ENCODE peak calls at places on chromosome 14, in ten cellular contexts. L, S, U, W, N, F, I, J, Z and K are unnamed samples. For H3K4me1, the result is how much of the 10 kb centered on the place peaks cover.

GRCh38 chr14:39430762-39431415 is 1.3 kb downstream of the FBXO33 start:
- DNase-seq in L (no peak), S (no peak), U (no peak), W (no peak), N (no peak), F (no peak), I (peak), J (peak), Z (no peak), K (no peak)

GRCh38 chr14:102666635-102667034 is 74.2 kb downstream of the RCOR1 start:
- DNase-seq in L (no peak), S (no peak), U (no peak), W (no peak), N (no peak), F (no peak), I (no peak), J (no peak), Z (no peak), K (no peak)

GRCh38 chr14:91956616-91957015 is 9.1 kb upstream of the FBLN5 start:
- DNase-seq in L (no peak), S (no peak), U (no peak), W (no peak), N (no peak), F (no peak), I (no peak), J (no peak), Z (no peak), K (no peak)

GRCh38 chr14:100610511-100611217 is 23.4 kb upstream of the BEGAIN start:
- DNase-seq in L (no peak), S (peak), U (peak), W (no peak), N (no peak), F (no peak), I (no peak), J (peak), Z (no peak), K (no peak)

GRCh38 chr14:77883479-77884238 is 83.8 kb downstream of the ADCK1 start:
- DNase-seq in L (no peak), S (no peak), U (no peak), W (no peak), N (no peak), F (no peak), I (no peak), J (no peak), Z (no peak), K (no peak)

GRCh38 chr14:103138483-103139370 is 15.5 kb downstream of the TNFAIP2 start:
- DNase-seq in L (no peak), S (no peak), U (no peak), W (no peak), N (no peak), F (no peak), I (no peak), J (no peak), Z (no peak), K (peak)

GRCh38 chr14:97027256-97027999 is 230.2 kb downstream of the VRK1 start:
- DNase-seq in L (no peak), S (no peak), U (no peak), W (no peak), N (no peak), F (no peak), I (no peak), J (no peak), Z (no peak), K (no peak)

GRCh38 chr14:51395361-51395849 is 155.4 kb downstream of the TMX1 start:
- DNase-seq in L (peak), S (no peak), U (peak), W (no peak), N (peak), F (peak), I (no peak), J (peak), Z (peak), K (peak)

GRCh38 chr14:104392396-104393198 is 187.0 kb upstream of the C14orf180 start:
- DNase-seq in L (no peak), S (no peak), U (no peak), W (no peak), N (no peak), F (peak), I (no peak), J (no peak), Z (no peak), K (no peak)

GRCh38 chr14:90577661-90578282 is 180.9 kb downstream of the CALM1 start:
- DNase-seq in L (no peak), S (no peak), U (no peak), W (no peak), N (no peak), F (peak), I (no peak), J (no peak), Z (no peak), K (peak)

GRCh38 chr14:90184094-90184493 is 72.3 kb upstream of the PSMC1 start:
- DNase-seq in L (no peak), S (no peak), U (no peak), W (no peak), N (no peak), F (no peak), I (no peak), J (no peak), Z (no peak), K (no peak)

GRCh38 chr14:53955671-53956426 is 776 bp downstream of the BMP4 start:
- DNase-seq in L (peak), S (no peak), U (peak), W (no peak), N (peak), F (peak), I (peak), J (no peak), Z (peak), K (peak)

GRCh38 chr14:75294649-75295033 is 16.0 kb downstream of the FOS start:
- DNase-seq in L (no peak), S (peak), U (no peak), W (no peak), N (no peak), F (no peak), I (no peak), J (no peak), Z (no peak), K (no peak)

GRCh38 chr14:94538070-94538740 is 23.0 kb upstream of the SERPINA4 start:
- DNase-seq in L (no peak), S (no peak), U (no peak), W (no peak), N (no peak), F (no peak), I (no peak), J (no peak), Z (no peak), K (no peak)

GRCh38 chr14:59224341-59224740 is 35.9 kb downstream of the DAAM1 start:
- DNase-seq in L (no peak), S (no peak), U (no peak), W (no peak), N (no peak), F (no peak), I (no peak), J (peak), Z (no peak), K (no peak)

GRCh38 chr14:89407856-89408255 is 9.2 kb downstream of the FOXN3 start:
- DNase-seq in L (no peak), S (no peak), U (no peak), W (no peak), N (no peak), F (no peak), I (no peak), J (peak), Z (no peak), K (no peak)

GRCh38 chr14:99872786-99873440 is 79.7 kb downstream of the EML1 start:
- DNase-seq in L (no peak), S (no peak), U (no peak), W (no peak), N (no peak), F (no peak), I (no peak), J (peak), Z (no peak), K (no peak)

DNA sequence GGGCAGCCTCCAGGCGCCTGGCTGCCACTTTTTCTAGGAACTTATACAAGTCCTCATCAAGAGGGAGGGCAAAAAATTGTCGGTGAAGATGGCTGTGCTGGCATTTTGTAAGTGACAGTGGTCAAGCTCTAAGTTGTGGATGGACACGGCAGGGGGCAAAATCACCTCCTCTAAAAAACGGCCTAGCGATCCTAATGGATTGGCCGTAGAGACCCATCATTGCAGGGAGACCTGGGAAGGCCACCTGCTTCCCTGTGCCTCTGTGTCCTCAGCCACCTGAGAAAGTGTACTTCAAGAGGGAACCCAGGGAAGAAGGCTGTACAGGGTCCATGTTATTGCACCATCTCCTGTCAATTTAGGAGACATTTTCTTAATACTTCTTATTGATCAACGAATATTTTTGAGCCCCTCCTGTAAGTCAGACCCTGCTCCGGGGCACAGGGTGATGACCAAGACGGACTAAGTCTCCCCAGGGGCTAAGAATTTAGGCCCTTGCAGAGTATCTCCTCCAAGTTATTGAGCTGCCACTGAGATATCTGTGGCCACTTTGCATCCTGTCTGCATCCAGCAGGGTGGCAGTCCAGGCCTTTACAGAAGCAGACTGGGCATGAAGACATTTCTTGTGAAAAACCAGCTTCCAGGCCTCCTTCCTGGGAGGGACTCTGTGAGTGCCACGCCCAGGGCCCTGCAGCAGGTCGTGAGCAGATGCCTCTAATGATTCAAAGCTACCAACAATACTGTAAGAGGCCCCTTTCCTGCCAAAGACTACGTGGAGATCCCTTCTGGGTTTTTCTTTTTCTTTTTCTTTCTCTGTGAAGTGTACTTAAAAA is 40.5 kb downstream of the PSMA6 start:
- DNase-seq in L (peak), S (no peak), U (peak), W (no peak), N (no peak), F (peak), I (no peak), J (no peak), Z (no peak), K (no peak)
- H3K4me1 ChIP-seq in L (half or more), S (half or more), U (half or more), W (under half), N (under half), F (under half), I (half or more), J (under half), Z (half or more), K (half or more)

DNA sequence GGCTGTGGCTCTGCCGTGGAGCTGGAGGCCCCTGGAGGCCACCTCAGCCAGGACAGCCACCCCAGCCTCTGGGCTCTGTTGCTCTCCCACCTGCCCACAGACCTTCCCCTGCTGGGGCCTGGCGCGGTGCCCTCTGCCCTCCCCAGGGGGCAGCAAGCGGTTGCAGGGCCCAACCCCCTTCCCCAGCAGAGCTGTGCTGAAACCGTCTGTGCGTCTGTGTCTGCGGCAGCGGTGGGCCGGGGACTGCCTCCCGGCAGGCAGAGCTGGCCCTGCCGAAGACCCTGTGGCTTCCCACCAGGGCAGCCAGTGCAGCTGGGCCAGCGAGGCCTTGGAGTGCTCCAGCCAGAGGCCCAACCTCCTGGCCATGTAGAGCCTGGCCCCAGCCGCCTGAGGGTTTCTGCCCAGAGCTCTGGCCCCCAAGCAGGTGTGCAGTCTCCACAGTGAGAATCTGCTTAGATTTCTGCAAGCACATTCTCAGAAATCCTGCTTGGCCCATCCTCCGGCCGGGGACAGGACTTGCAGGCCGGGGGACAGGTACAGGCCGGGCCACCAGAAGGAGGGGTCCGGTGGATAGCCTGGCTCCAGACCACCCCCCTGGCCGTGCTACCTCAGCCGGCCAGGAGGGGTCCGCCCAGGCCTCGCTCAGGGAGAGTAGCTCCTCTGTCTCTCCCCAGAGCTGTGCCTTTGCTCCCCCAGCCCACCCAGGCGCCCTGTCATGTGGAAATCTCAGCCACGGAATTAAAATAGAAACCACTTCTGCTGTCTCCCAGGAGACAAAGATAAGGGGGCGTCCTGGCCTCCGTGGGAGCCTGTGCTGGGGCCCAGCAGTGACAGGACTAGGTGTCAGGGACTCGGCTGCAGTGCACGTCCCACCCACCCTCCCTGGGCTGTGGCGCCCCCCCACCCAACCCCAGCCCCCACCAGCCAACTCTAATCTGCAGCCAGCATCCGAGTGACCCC is 3.5 kb upstream of the CRIP2 start:
- DNase-seq in L (no peak), S (no peak), U (no peak), W (no peak), N (no peak), F (peak), I (no peak), J (no peak), Z (no peak), K (no peak)
- TF ChIP-seq POLR2A in L (peak), S (no peak), U (no peak), W (peak), N (no peak), F (no peak), I (peak), J (no peak), Z (no peak), K (no peak)

GRCh38 chr14:68307769-68308168 is 485.1 kb downstream of the ZFP36L1 start:
- DNase-seq in L (no peak), S (no peak), U (no peak), W (no peak), N (no peak), F (no peak), I (no peak), J (peak), Z (no peak), K (no peak)
- H3K4me1 ChIP-seq in L (under half), S (under half), U (under half), W (half or more), N (under half), F (under half), I (under half), J (under half), Z (half or more), K (under half)

DNA sequence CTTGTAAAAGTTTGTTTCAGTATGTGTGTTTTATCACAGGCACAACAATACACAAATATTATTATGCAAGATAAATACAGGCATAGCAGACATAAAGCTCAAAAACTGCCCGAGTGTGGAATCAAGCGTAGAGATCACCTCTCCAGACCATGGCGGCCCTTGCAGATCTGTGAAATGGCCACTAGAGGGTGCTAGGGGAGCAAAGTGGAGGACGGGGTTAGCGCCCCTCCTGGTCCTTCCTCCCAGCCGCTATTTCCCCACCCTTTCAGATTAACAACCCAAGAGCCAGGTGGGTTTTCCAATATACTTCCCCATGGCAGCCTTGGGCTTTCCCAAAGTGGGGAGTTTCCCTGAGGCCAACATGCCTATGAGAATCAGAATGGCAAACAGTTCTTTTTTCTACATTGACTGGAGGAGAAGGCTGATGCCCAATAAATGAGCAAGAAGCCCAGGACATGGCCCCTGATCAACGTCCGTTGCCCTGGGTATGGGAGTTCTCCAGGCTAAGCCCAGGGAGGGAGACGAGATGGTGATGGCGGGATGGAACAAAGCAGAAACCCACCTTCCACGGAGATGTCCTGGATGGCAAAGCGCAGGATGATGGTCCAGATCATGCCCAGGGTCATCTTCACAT is 67.4 kb downstream of the ACTN1 start:
- DNase-seq in L (peak), S (peak), U (peak), W (no peak), N (peak), F (peak), I (peak), J (peak), Z (peak), K (peak)
- TF ChIP-seq POLR2A in L (no peak), S (no peak), U (no peak), W (no peak), N (no peak), F (no peak), I (no peak), J (no peak), Z (no peak), K (no peak)

GRCh38 chr14:64728106-64728505 is 23.9 kb downstream of the PLEKHG3 start:
- DNase-seq in L (no peak), S (no peak), U (no peak), W (no peak), N (no peak), F (peak), I (no peak), J (no peak), Z (no peak), K (no peak)
- H3K4me1 ChIP-seq in L (under half), S (under half), U (under half), W (under half), N (under half), F (under half), I (under half), J (under half), Z (half or more), K (under half)